ENCODE peak calls at places on chromosomes 12 and 14, in ten cellular contexts. K, Z, L, Q, J, O, R, B, Y and S are unnamed samples.

GRCh38 chr12:2673966-2674810 is 120.6 kb upstream of the FKBP4 start:
- DNase-seq in Q (no peak), O (no peak), Y (no peak), L (no peak), B (no peak), Z (no peak), J (no peak), K (peak), R (no peak), S (peak)

GRCh38 chr12:111842556-111843396 is 748 bp downstream of the MAPKAPK5 start:
- DNase-seq in L (no peak), R (peak), O (peak), J (no peak), Z (peak), B (peak), K (peak), Q (no peak), Y (no peak), S (no peak)

GRCh38 chr12:104286538-104287482 is 16.7 kb upstream of the EID3 start:
- DNase-seq in Q (peak), B (peak), O (peak), K (peak), L (peak), R (peak), Z (peak), J (peak), Y (peak), S (peak)

GRCh38 chr14:105328070-105328677 is 13.6 kb downstream of the PACS2 start:
- DNase-seq in O (no peak), Y (no peak), J (no peak), B (no peak), R (no peak), Z (no peak), Q (no peak), L (no peak), K (no peak), S (no peak)

GRCh38 chr12:41439134-41439533 is 251.0 kb downstream of the PDZRN4 start:
- DNase-seq in K (no peak), B (no peak), R (no peak), Z (no peak), O (no peak), Q (no peak), Y (no peak), J (no peak), L (no peak), S (no peak)

GRCh38 chr12:131607658-131608447 is 103.0 kb upstream of the SFSWAP start:
- DNase-seq in Z (peak), O (no peak), B (no peak), J (no peak), Q (no peak), Y (no peak), L (no peak), R (peak), K (no peak), S (no peak)

GRCh38 chr12:109637341-109637740 is 63.7 kb downstream of the MVK start:
- DNase-seq in Q (no peak), B (no peak), R (no peak), Z (no peak), Y (no peak), K (no peak), J (no peak), O (no peak), L (no peak), S (no peak)

GRCh38 chr12:45728625-45729232 is 777 bp upstream of the ARID2 start:
- DNase-seq in B (peak), Y (peak), L (peak), R (peak), Q (peak), J (peak), Z (peak), K (peak), O (peak), S (peak)

GRCh38 chr12:78210494-78210860 is 379.8 kb downstream of the NAV3 start:
- DNase-seq in Z (no peak), K (no peak), J (no peak), Y (no peak), Q (no peak), B (no peak), O (no peak), R (no peak), L (no peak), S (no peak)

GRCh38 chr12:116675339-116676107 is 62.3 kb downstream of the SPRING1 start:
- DNase-seq in Z (no peak), Q (no peak), Y (no peak), L (no peak), B (no peak), K (no peak), O (no peak), J (no peak), R (no peak), S (no peak)

GRCh38 chr12:22935090-22935489 is 310.1 kb downstream of the ETNK1 start:
- DNase-seq in L (no peak), B (no peak), R (no peak), J (no peak), K (no peak), Z (no peak), Q (no peak), Y (no peak), O (no peak), S (no peak)

GRCh38 chr12:79406993-79407392 is 283.8 kb downstream of the PAWR start:
- DNase-seq in L (no peak), B (no peak), J (no peak), Z (no peak), O (no peak), R (no peak), Q (no peak), K (no peak), Y (no peak), S (no peak)

GRCh38 chr12:93571360-93571853 is 1.1 kb upstream of the SOCS2 start:
- DNase-seq in J (peak), L (no peak), B (peak), R (peak), Y (peak), Z (peak), Q (no peak), O (peak), K (peak), S (peak)

GRCh38 chr14:71175491-71175890 is 268.2 kb downstream of the PCNX1 start:
- DNase-seq in Q (no peak), B (no peak), L (no peak), J (no peak), Z (no peak), R (no peak), Y (peak), O (no peak), K (no peak), S (no peak)

GRCh38 chr12:94571556-94571955 is 78.8 kb downstream of the TMCC3 start:
- DNase-seq in O (no peak), B (no peak), Q (peak), Y (peak), Z (no peak), K (peak), L (no peak), R (peak), J (no peak), S (peak)

GRCh38 chr12:99870085-99870484 is 114.7 kb downstream of the ANKS1B start:
- DNase-seq in O (no peak), B (no peak), R (no peak), Q (no peak), K (no peak), J (no peak), Y (no peak), L (no peak), Z (no peak), S (no peak)

GRCh38 chr14:32813401-32813800 is 125.3 kb upstream of the NPAS3 start:
- DNase-seq in R (no peak), O (no peak), L (no peak), K (no peak), J (no peak), B (no peak), Z (no peak), Q (no peak), Y (no peak), S (no peak)

GRCh38 chr14:48584031-48584430 is 908.6 kb upstream of the MDGA2 start:
- DNase-seq in K (no peak), L (no peak), Y (no peak), O (no peak), Z (peak), B (no peak), J (no peak), Q (peak), R (no peak), S (no peak)

GRCh38 chr12:78802593-78802992 is 62.0 kb upstream of the SYT1 start:
- DNase-seq in Q (peak), Y (peak), L (no peak), R (no peak), K (peak), Z (no peak), O (no peak), J (no peak), B (peak), S (no peak)

GRCh38 chr12:10701226-10701681 is 21.9 kb downstream of the YBX3 start:
- DNase-seq in K (no peak), Z (peak), O (no peak), L (no peak), Y (no peak), R (no peak), B (peak), J (no peak), Q (no peak), S (no peak)

GRCh38 chr12:25283006-25283405 is 32.3 kb upstream of the KRAS start:
- DNase-seq in B (no peak), O (no peak), Q (no peak), R (no peak), Y (no peak), Z (no peak), K (no peak), J (no peak), L (no peak), S (no peak)

GRCh38 chr14:100621806-100622205 is 34.6 kb upstream of the BEGAIN start:
- DNase-seq in R (peak), Q (no peak), L (no peak), J (peak), Z (no peak), Y (no peak), K (peak), B (no peak), O (peak), S (peak)

GRCh38 chr12:105721051-105721825 is 390.7 kb downstream of the C12orf75 start:
- DNase-seq in L (peak), K (no peak), Y (no peak), R (no peak), O (no peak), Z (peak), J (no peak), B (peak), Q (no peak), S (no peak)

GRCh38 chr14:61841145-61841544 is 78.9 kb downstream of the SNAPC1 start:
- DNase-seq in L (no peak), K (no peak), O (no peak), J (no peak), B (no peak), R (no peak), Q (no peak), Y (no peak), Z (no peak), S (no peak)

GRCh38 chr14:84591827-84592540 is 938.0 kb upstream of the FLRT2 start:
- DNase-seq in Z (no peak), K (no peak), J (no peak), Q (no peak), B (no peak), Y (peak), R (no peak), L (no peak), O (no peak), S (no peak)

GRCh38 chr12:113358381-113359132 is at the start of gene PLBD2:
- DNase-seq in O (peak), B (peak), Y (peak), Q (peak), R (peak), K (peak), J (peak), Z (peak), L (peak), S (peak)

GRCh38 chr14:72638021-72638420 is 255.9 kb downstream of the DPF3 start:
- DNase-seq in J (no peak), Z (no peak), Y (no peak), Q (peak), K (peak), R (no peak), B (peak), L (peak), O (no peak), S (peak)

GRCh38 chr12:14505626-14506596 is 61.8 kb downstream of the PLBD1 start:
- DNase-seq in R (no peak), B (no peak), Q (no peak), O (no peak), L (no peak), J (no peak), Z (no peak), Y (no peak), K (no peak), S (no peak)

GRCh38 chr14:49769171-49769570 is 1.2 kb downstream of the KLHDC2 start:
- DNase-seq in L (no peak), Q (no peak), B (peak), Y (no peak), K (no peak), Z (no peak), R (peak), O (no peak), J (no peak), S (no peak)

GRCh38 chr14:68715032-68715924 is 77.6 kb downstream of the ZFP36L1 start:
- DNase-seq in B (peak), K (peak), R (no peak), L (no peak), O (no peak), J (no peak), Q (no peak), Y (no peak), Z (no peak), S (no peak)

GRCh38 chr14:68719634-68720384 is 73.1 kb downstream of the ZFP36L1 start:
- DNase-seq in O (no peak), K (no peak), Z (no peak), L (no peak), R (no peak), B (no peak), J (no peak), Q (no peak), Y (no peak), S (no peak)

GRCh38 chr14:68722186-68722585 is 70.7 kb downstream of the ZFP36L1 start:
- DNase-seq in Y (no peak), B (no peak), Z (no peak), L (no peak), K (no peak), J (no peak), R (no peak), O (no peak), Q (no peak), S (no peak)

GRCh38 chr14:68716698-68717097 is 76.2 kb downstream of the ZFP36L1 start:
- DNase-seq in L (no peak), R (peak), Y (peak), O (no peak), J (no peak), K (no peak), Z (no peak), Q (no peak), B (no peak), S (no peak)

DNA sequence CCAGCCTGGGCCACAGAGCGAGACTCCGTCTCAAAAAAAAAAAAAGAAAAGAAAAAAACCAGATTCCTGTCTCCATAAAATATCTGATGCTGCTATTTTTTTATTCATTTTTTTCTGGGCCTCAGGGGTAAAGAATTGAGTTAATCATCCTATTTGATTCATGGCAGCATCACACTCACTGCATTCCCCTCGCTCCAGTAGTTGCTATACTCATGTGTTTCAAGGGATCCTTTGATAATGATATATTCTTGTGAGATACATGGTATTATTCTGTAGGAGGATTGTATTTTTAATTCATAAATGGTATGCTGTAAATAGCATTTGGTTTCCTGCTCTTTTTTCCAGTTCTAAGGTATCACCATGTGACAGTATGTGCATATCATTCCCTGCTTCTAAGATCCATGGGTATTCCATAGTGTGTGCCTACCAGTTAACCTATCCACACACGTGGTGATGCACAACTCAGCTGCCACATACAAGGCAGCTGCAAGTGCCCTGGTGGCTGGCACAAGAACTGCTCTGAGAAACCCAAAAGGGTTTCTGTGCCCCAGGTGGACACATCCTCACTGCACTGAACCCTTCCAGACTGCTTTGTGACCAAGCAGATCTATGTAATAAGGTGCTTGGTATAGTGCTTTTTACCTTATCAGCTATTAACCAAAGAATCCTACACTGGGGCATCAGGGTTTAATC is 74.7 kb downstream of the ZFP36L1 start:
- DNase-seq in Y (no peak), L (no peak), O (no peak), B (no peak), K (peak), Q (no peak), Z (peak), J (no peak), R (no peak), S (no peak)
- TF ChIP-seq CTCF in Y (no peak), L (no peak), O (no peak), B (peak), K (peak), Q (peak), Z (peak), J (peak), R (peak), S (no peak)

GRCh38 chr12:92561543-92561899 is 141.3 kb upstream of the PLEKHG7 start:
- DNase-seq in B (peak), Q (peak), J (no peak), K (no peak), Z (peak), O (peak), L (no peak), R (peak), Y (peak), S (peak)

GRCh38 chr12:92558806-92559205 is 144.0 kb upstream of the PLEKHG7 start:
- DNase-seq in J (no peak), R (no peak), K (no peak), O (no peak), Y (no peak), Q (no peak), Z (peak), B (no peak), L (no peak), S (no peak)

GRCh38 chr12:92562063-92562734 is 140.6 kb upstream of the PLEKHG7 start:
- DNase-seq in O (no peak), J (no peak), B (no peak), Y (no peak), Z (no peak), Q (no peak), L (no peak), K (no peak), R (no peak), S (no peak)

GRCh38 chr12:92558241-92558773 is 144.5 kb upstream of the PLEKHG7 start:
- DNase-seq in K (no peak), B (no peak), J (no peak), R (no peak), L (no peak), Q (no peak), Z (no peak), Y (no peak), O (no peak), S (no peak)

GRCh38 chr12:92560713-92561542 is 141.9 kb upstream of the PLEKHG7 start:
- DNase-seq in B (no peak), R (no peak), Q (no peak), K (no peak), L (no peak), J (no peak), Z (peak), Y (no peak), O (no peak), S (no peak)
- H3K4me3 ChIP-seq in B (no peak), R (no peak), Q (no peak), K (no peak), L (no peak), J (no peak), Z (peak), Y (no peak), O (no peak), S (no peak)

DNA sequence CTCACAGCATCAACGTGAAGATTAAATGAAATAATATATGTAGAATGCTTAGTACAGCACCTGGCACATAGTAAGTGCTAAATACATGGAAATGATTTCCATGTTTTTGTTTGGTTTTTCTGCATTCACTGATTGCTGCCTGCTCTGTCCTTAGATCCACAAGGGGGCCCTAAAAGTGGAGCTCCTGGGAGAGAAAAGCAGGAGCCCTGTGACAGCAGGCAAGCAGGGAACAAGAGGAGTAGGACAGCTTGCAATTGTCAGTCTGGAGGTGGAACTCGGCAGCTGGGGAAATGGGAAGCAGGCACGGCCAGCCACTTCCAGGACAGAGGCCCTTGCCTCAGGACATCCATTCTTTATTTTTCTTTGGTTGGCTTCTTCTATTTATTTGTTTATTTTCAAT is 292.9 kb downstream of the BMP4 start:
- DNase-seq in Q (no peak), Y (no peak), B (peak), J (no peak), L (no peak), R (peak), O (no peak), K (peak), Z (no peak), S (peak)
- TF ChIP-seq CTCF in Q (peak), Y (no peak), B (peak), J (no peak), L (no peak), R (no peak), O (no peak), K (peak), Z (no peak), S (no peak)

GRCh38 chr14:58353516-58354299 is 42.0 kb upstream of the TOMM20L start:
- DNase-seq in Y (no peak), B (peak), Q (no peak), O (no peak), K (no peak), Z (no peak), J (no peak), L (no peak), R (no peak), S (no peak)
- H3K4me3 ChIP-seq in Y (no peak), B (peak), Q (no peak), O (no peak), K (peak), Z (no peak), J (peak), L (peak), R (no peak), S (peak)

GRCh38 chr14:89616425-89617141 is 199.6 kb upstream of the FOXN3 start:
- DNase-seq in Q (no peak), Z (peak), L (no peak), R (no peak), Y (no peak), O (no peak), J (no peak), B (peak), K (no peak), S (no peak)
- TF ChIP-seq CTCF in Q (no peak), Z (no peak), L (no peak), R (no peak), Y (no peak), O (no peak), J (no peak), B (no peak), K (no peak), S (no peak)

GRCh38 chr14:37563189-37563588 is 31.9 kb downstream of the FOXA1 start:
- DNase-seq in Z (no peak), L (no peak), O (no peak), J (no peak), R (no peak), B (no peak), K (no peak), Q (no peak), Y (no peak), S (no peak)
- H3K4me3 ChIP-seq in Z (no peak), L (no peak), O (no peak), J (no peak), R (no peak), B (no peak), K (no peak), Q (no peak), Y (no peak), S (no peak)

DNA sequence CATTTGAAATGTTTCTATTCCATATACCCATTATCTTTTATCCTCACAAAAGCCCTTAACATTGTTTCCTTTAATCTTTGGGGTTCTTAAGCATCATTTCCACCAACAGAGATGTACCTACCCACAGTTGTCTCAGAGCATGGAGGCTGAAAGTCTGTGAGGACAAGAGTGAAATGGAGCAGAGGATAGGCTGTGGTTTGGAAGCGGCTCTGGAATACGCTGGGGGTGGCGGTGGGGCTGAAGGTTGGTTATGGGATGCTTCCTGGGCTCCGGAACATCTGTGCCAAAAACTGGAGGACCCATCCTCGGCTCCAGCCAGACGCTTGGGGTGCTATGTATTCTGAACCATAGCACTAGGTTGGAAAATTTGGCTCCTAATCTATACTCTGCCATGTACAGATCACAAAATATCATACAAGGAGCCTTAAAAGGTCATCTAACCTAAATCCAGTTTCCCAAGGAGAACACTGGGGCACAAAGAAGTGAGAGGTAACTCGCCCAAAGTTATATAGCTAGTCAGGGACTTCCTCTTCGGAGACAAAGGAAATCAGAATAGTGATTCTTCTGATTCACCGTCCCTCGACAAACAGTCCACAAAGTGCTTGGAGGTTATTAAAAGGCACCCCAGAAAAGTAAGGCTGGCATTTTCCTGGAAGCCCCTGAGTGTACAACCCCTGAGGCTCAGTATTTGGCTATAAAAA is 2.5 kb downstream of the PPP1R3E start:
- DNase-seq in R (no peak), L (no peak), K (no peak), Q (no peak), O (no peak), Y (no peak), J (no peak), Z (no peak), B (no peak), S (no peak)
- TF ChIP-seq CTCF in R (no peak), L (no peak), K (no peak), Q (no peak), O (no peak), Y (no peak), J (no peak), Z (no peak), B (no peak), S (no peak)